ENCODE peak calls at places on chromosome 19, in four cellular contexts. Y is cardiac muscle cell, U is SW480, J is T-helper 2 cell. E is an unnamed sample.

GRCh38 chr19:10662384-10663251 is 8.5 kb downstream of the ILF3 start:
- DNase-seq in Y (no peak), U (no peak), J (no peak), E (no peak)

GRCh38 chr19:5434970-5435641 is 20.1 kb upstream of the ZNRF4 start:
- DNase-seq in Y (no peak), U (peak; percentile 38), J (no peak), E (no peak)

GRCh38 chr19:16041571-16042386 is 34.5 kb upstream of the TPM4 start:
- DNase-seq in Y (peak; percentile 82), U (peak; percentile 58), J (peak; percentile 66), E (peak; percentile 87)

GRCh38 chr19:38388310-38389100 is at the start of gene SPRED3:
- DNase-seq in Y (peak; percentile 73), U (peak; percentile 43), J (no peak), E (peak; percentile 56)

GRCh38 chr19:40625406-40626120 is 24.4 kb downstream of the LTBP4 start:
- DNase-seq in Y (no peak), U (no peak), J (no peak), E (no peak)

GRCh38 chr19:54316746-54317107 is 3.8 kb upstream of the LILRA5 start:
- DNase-seq in Y (no peak), U (no peak), J (no peak), E (peak; percentile 80)

GRCh38 chr19:4676955-4677731 is 7.0 kb upstream of the MYDGF start:
- DNase-seq in Y (peak; percentile 51), U (peak; percentile 49), J (no peak), E (peak; percentile 60)

GRCh38 chr19:2223959-2224358 is 12.2 kb downstream of the PLEKHJ1 start:
- DNase-seq in Y (no peak), U (no peak), J (no peak), E (no peak)

GRCh38 chr19:43726736-43727592 is 11.1 kb downstream of the IRGC start:
- DNase-seq in Y (no peak), U (no peak), J (no peak), E (peak; percentile 25)

GRCh38 chr19:33277434-33277833 is 24.9 kb downstream of the CEBPA start:
- DNase-seq in Y (no peak), U (no peak), J (no peak), E (no peak)

GRCh38 chr19:789473-790052 is 7.7 kb upstream of the PTBP1 start:
- DNase-seq in Y (peak; percentile 54), U (no peak), J (no peak), E (no peak)

GRCh38 chr19:28012361-28012760 is 1200.6 kb downstream of the UQCRFS1 start:
- DNase-seq in Y (peak; percentile 13), U (no peak), J (no peak), E (no peak)

GRCh38 chr19:48466571-48467325 is 2.4 kb upstream of the CYTH2 start:
- DNase-seq in Y (no peak), U (no peak), J (no peak), E (no peak)

GRCh38 chr19:54606891-54607781 is 13.7 kb downstream of the LILRA1 start:
- DNase-seq in Y (no peak), U (no peak), J (no peak), E (no peak)

GRCh38 chr19:34228762-34229161 is 25.6 kb upstream of the GARRE1 start:
- DNase-seq in Y (no peak), U (no peak), J (no peak), E (no peak)

GRCh38 chr19:982567-983170 is 1.5 kb upstream of the WDR18 start:
- DNase-seq in Y (peak; percentile 84), U (no peak), J (peak; percentile 64), E (peak; percentile 73)

GRCh38 chr19:30175987-30176386 is 196.2 kb upstream of the ZNF536 start:
- DNase-seq in Y (no peak), U (no peak), J (no peak), E (no peak)

GRCh38 chr19:3034194-3034844 is 5.2 kb upstream of the TLE2 start:
- DNase-seq in Y (no peak), U (no peak), J (no peak), E (no peak)

GRCh38 chr19:54478677-54479266 is 5.7 kb upstream of the CDC42EP5 start:
- DNase-seq in Y (peak; percentile 80), U (peak; percentile 59), J (no peak), E (no peak)

E was measured in testis.